ENCODE peak calls at places on chromosomes 7 and 10, in ten cellular contexts. D is stimulated activated CD4-positive, alpha-beta T cell treated with anti-CD3 and anti-CD28 coated beads, Interleukin-4, amount 100 ng/mL, for 24 hours; N is activated CD4-positive, CD25-positive, alpha-beta regulatory T cell treated with anti-CD3 and anti-CD28 coated beads, Interleukin-2, amount 50 U/mL, for 72 hours; T is H54; J is GM20000; R is fibroblast of pulmonary artery; P is glutamatergic neuron; Q is IMR-90; X is fibroblast of the conjunctiva; A is brain microvascular endothelial cell. L is an unnamed sample.

GRCh38 chr7:106175507-106175906 is 63.4 kb upstream of the SYPL1 start:
- DNase-seq in J (no peak), R (no peak), Q (no peak), T (no peak), P (no peak), D (no peak), X (no peak), A (no peak), N (no peak), L (no peak)

GRCh38 chr10:50416181-50416824 is 165.0 kb upstream of the ASAH2 start:
- DNase-seq in Q (peak; percentile 24), R (peak; percentile 47), P (no peak), T (no peak), J (peak; percentile 27), X (peak; percentile 22), D (no peak), A (peak; percentile 14), N (no peak), L (no peak)

GRCh38 chr10:34996843-34997242 is 93.3 kb downstream of the CUL2 start:
- DNase-seq in P (no peak), D (no peak), N (no peak), Q (peak; percentile 16), A (peak; percentile 57), R (peak; percentile 36), T (no peak), J (no peak), X (no peak), L (no peak)

GRCh38 chr7:2652736-2653060 is 20.9 kb downstream of the TTYH3 start:
- DNase-seq in D (no peak), X (no peak), P (no peak), T (no peak), N (no peak), J (no peak), R (no peak), Q (no peak), A (no peak), L (no peak)

GRCh38 chr10:131655101-131655849 is 245.5 kb upstream of the PPP2R2D start:
- DNase-seq in D (no peak), P (peak; percentile 49), Q (no peak), T (no peak), R (no peak), J (no peak), X (no peak), A (no peak), N (no peak), L (no peak)

GRCh38 chr10:90167174-90168064 is 466.0 kb downstream of the KIF20B start:
- DNase-seq in J (peak; percentile 17), N (no peak), D (no peak), X (peak; percentile 79), P (no peak), Q (peak; percentile 17), T (no peak), R (peak; percentile 84), A (peak; percentile 50), L (no peak)

GRCh38 chr10:68989317-68989990 is 851 bp downstream of the KIFBP start:
- DNase-seq in T (no peak), P (no peak), J (peak; percentile 9), Q (peak; percentile 13), A (no peak), D (no peak), X (no peak), N (no peak), R (peak; percentile 16), L (no peak)

GRCh38 chr7:47528471-47528870 is 53.4 kb downstream of the TNS3 start:
- DNase-seq in J (no peak), T (no peak), X (no peak), Q (no peak), D (no peak), N (no peak), R (no peak), P (no peak), A (no peak), L (no peak)

GRCh38 chr10:44924261-44925040 is 13.3 kb downstream of the TMEM72 start:
- DNase-seq in D (no peak), P (no peak), N (no peak), Q (no peak), X (no peak), T (no peak), R (no peak), A (no peak), J (no peak), L (no peak)

GRCh38 chr7:151759591-151760042 is 117.3 kb downstream of the PRKAG2 start:
- DNase-seq in Q (peak; percentile 65), P (peak; percentile 61), T (peak; percentile 67), D (peak; percentile 69), R (peak; percentile 73), J (peak; percentile 84), N (peak; percentile 53), A (peak; percentile 49), X (peak; percentile 44), L (peak; percentile 27)

GRCh38 chr7:30984359-30985107 is 20.8 kb downstream of the GHRHR start:
- DNase-seq in J (no peak), X (peak; percentile 55), T (peak; percentile 86), N (no peak), A (no peak), P (no peak), Q (no peak), R (peak; percentile 24), D (no peak), L (no peak)

GRCh38 chr7:5594616-5595544 is 171.2 kb upstream of the TNRC18 start:
- DNase-seq in X (no peak), R (no peak), P (peak; percentile 74), Q (peak; percentile 38), D (no peak), N (no peak), T (peak; percentile 54), A (peak; percentile 17), J (peak; percentile 60), L (peak; percentile 13)

GRCh38 chr10:78861456-78862327 is 207.1 kb upstream of the ZMIZ1 start:
- DNase-seq in X (no peak), T (peak; percentile 16), P (no peak), A (no peak), D (no peak), Q (no peak), R (no peak), N (no peak), J (no peak), L (peak; percentile 65)

GRCh38 chr10:60025279-60025678 is 118.9 kb upstream of the CCDC6 start:
- DNase-seq in J (no peak), R (no peak), N (no peak), X (no peak), P (no peak), T (no peak), A (no peak), Q (no peak), D (no peak), L (no peak)

GRCh38 chr7:46569117-46569433 is 648.0 kb upstream of the IGFBP3 start:
- DNase-seq in D (no peak), P (no peak), Q (no peak), J (no peak), X (no peak), T (peak; percentile 23), A (no peak), R (no peak), N (no peak), L (no peak)

GRCh38 chr10:97830064-97830463 is 19.6 kb upstream of the GOLGA7B start:
- DNase-seq in A (no peak), D (no peak), T (no peak), Q (no peak), X (no peak), P (no peak), N (no peak), J (no peak), R (no peak), L (peak; percentile 81)

GRCh38 chr10:89414879-89415821 is 782 bp downstream of the IFIT5 start:
- DNase-seq in T (peak; percentile 55), P (peak; percentile 64), R (peak; percentile 29), X (no peak), Q (peak; percentile 32), N (peak; percentile 54), A (peak; percentile 12), J (peak; percentile 52), D (peak; percentile 39), L (no peak)

GRCh38 chr10:78649429-78649828 is 419.3 kb upstream of the ZMIZ1 start:
- DNase-seq in X (no peak), Q (no peak), R (no peak), T (no peak), N (no peak), D (no peak), P (no peak), A (no peak), J (no peak), L (no peak)

GRCh38 chr10:91552706-91553105 is 80.2 kb downstream of the PPP1R3C start:
- DNase-seq in R (peak; percentile 43), N (no peak), J (no peak), X (no peak), A (no peak), T (no peak), D (no peak), P (no peak), Q (peak; percentile 18), L (no peak)

GRCh38 chr10:42934842-42935241 is 142.0 kb upstream of the RET start:
- DNase-seq in D (no peak), J (no peak), Q (no peak), T (no peak), R (no peak), A (no peak), P (no peak), N (no peak), X (no peak), L (no peak)

GRCh38 chr7:103348959-103349358 is 1.5 kb downstream of the PSMC2 start:
- DNase-seq in X (no peak), P (no peak), R (no peak), J (no peak), N (no peak), A (no peak), Q (no peak), D (no peak), T (no peak), L (no peak)

GRCh38 chr10:73768881-73769280 is 13.0 kb upstream of the CHCHD1 start:
- DNase-seq in P (no peak), J (peak; percentile 39), T (no peak), D (peak; percentile 60), A (no peak), R (no peak), X (no peak), Q (no peak), N (no peak), L (peak; percentile 15)

GRCh38 chr7:127578711-127579275 is 6.6 kb downstream of the GCC1 start:
- DNase-seq in N (no peak), R (no peak), D (no peak), J (no peak), X (no peak), T (no peak), Q (no peak), P (no peak), A (no peak), L (no peak)

GRCh38 chr7:117951285-117951684 is 78.0 kb upstream of the CTTNBP2 start:
- DNase-seq in Q (no peak), R (no peak), N (no peak), J (no peak), P (no peak), X (no peak), D (no peak), A (no peak), T (no peak), L (no peak)

GRCh38 chr10:78301891-78302738 is 268.5 kb downstream of the RPS24 start:
- DNase-seq in X (no peak), D (no peak), N (no peak), R (no peak), Q (peak; percentile 21), J (peak; percentile 20), A (no peak), P (no peak), T (no peak), L (no peak)

GRCh38 chr10:80407836-80408197 is 534 bp upstream of the PRXL2A start:
- DNase-seq in X (no peak), R (no peak), J (no peak), N (peak; percentile 40), D (peak; percentile 71), P (peak; percentile 23), A (no peak), Q (no peak), T (no peak), L (no peak)

GRCh38 chr10:129105266-129105665 is 361.8 kb upstream of the MGMT start:
- DNase-seq in D (no peak), N (no peak), Q (peak; percentile 66), P (no peak), X (no peak), A (peak; percentile 20), R (peak; percentile 85), T (no peak), J (no peak), L (no peak)

GRCh38 chr7:130887182-130888016 is 153.4 kb upstream of the KLF14 start:
- DNase-seq in J (no peak), D (peak; percentile 10), N (no peak), X (no peak), Q (peak; percentile 89), R (peak; percentile 86), T (no peak), P (no peak), A (peak; percentile 67), L (no peak)